ENCODE peak calls at places on chromosomes 16 and 17, in four cellular contexts. One of them, this sample, is unnamed.

GRCh38 chr16:81632392-81633146 is 146.5 kb upstream of the PLCG2 start:
- DNase-seq in mesenchymal stem cell: peak
- DNase-seq in IMR-90: peak
- DNase-seq in H9: no peak
- DNase-seq in this sample: no peak

GRCh38 chr16:76345093-76345735 is 68.0 kb downstream of the CNTNAP4 start:
- DNase-seq in mesenchymal stem cell: peak
- DNase-seq in IMR-90: no peak
- DNase-seq in H9: no peak
- DNase-seq in this sample: peak

GRCh38 chr17:65556910-65557348 is 4.5 kb downstream of the AXIN2 start:
- DNase-seq in mesenchymal stem cell: peak
- DNase-seq in IMR-90: no peak
- DNase-seq in H9: no peak
- DNase-seq in this sample: no peak

GRCh38 chr16:12313902-12314621 is 337.5 kb downstream of the SNX29 start:
- DNase-seq in mesenchymal stem cell: no peak
- DNase-seq in IMR-90: no peak
- DNase-seq in H9: no peak
- DNase-seq in this sample: no peak

GRCh38 chr17:19744922-19745757 is 3.0 kb downstream of the ALDH3A1 start:
- DNase-seq in mesenchymal stem cell: peak
- DNase-seq in IMR-90: peak
- DNase-seq in H9: peak
- DNase-seq in this sample: peak

GRCh38 chr16:74466872-74467271 is 45.6 kb upstream of the CLEC18B start:
- DNase-seq in mesenchymal stem cell: no peak
- DNase-seq in IMR-90: no peak
- DNase-seq in H9: no peak
- DNase-seq in this sample: no peak

GRCh38 chr17:81304196-81305015 is 9.3 kb upstream of the SLC38A10 start:
- DNase-seq in mesenchymal stem cell: no peak
- DNase-seq in IMR-90: no peak
- DNase-seq in H9: no peak
- DNase-seq in this sample: no peak

GRCh38 chr17:67215991-67216421 is 29.0 kb downstream of the HELZ start:
- DNase-seq in mesenchymal stem cell: no peak
- DNase-seq in IMR-90: no peak
- DNase-seq in H9: no peak
- DNase-seq in this sample: no peak

GRCh38 chr17:44193326-44194084 is 6.2 kb downstream of the ATXN7L3 start:
- DNase-seq in mesenchymal stem cell: no peak
- DNase-seq in IMR-90: no peak
- DNase-seq in H9: no peak
- DNase-seq in this sample: no peak

GRCh38 chr17:48728232-48729231 is at the start of gene HOXB13:
- DNase-seq in mesenchymal stem cell: peak
- DNase-seq in IMR-90: peak
- DNase-seq in H9: peak
- DNase-seq in this sample: peak

GRCh38 chr17:30244853-30245385 is 9.4 kb upstream of the SLC6A4 start:
- DNase-seq in mesenchymal stem cell: peak
- DNase-seq in IMR-90: peak
- DNase-seq in H9: no peak
- DNase-seq in this sample: no peak

GRCh38 chr17:49843774-49844350 is 4.0 kb downstream of the TAC4 start:
- DNase-seq in mesenchymal stem cell: no peak
- DNase-seq in IMR-90: no peak
- DNase-seq in H9: peak
- DNase-seq in this sample: peak

GRCh38 chr17:44376124-44376523 is 12.5 kb upstream of the FAM171A2 start:
- DNase-seq in mesenchymal stem cell: no peak
- DNase-seq in IMR-90: peak
- DNase-seq in H9: peak
- DNase-seq in this sample: peak

GRCh38 chr16:3999479-3999868 is 116.8 kb downstream of the ADCY9 start:
- DNase-seq in mesenchymal stem cell: peak
- DNase-seq in IMR-90: peak
- DNase-seq in H9: no peak
- DNase-seq in this sample: peak

GRCh38 chr16:58433569-58433951 is 41.3 kb downstream of the GINS3 start:
- DNase-seq in mesenchymal stem cell: no peak
- DNase-seq in IMR-90: no peak
- DNase-seq in H9: no peak
- DNase-seq in this sample: no peak

GRCh38 chr17:55037828-55038227 is 69.3 kb downstream of the STXBP4 start:
- DNase-seq in mesenchymal stem cell: no peak
- DNase-seq in IMR-90: no peak
- DNase-seq in H9: no peak
- DNase-seq in this sample: peak

GRCh38 chr17:45291170-45291805 is 25.5 kb downstream of the MAP3K14 start:
- DNase-seq in mesenchymal stem cell: no peak
- DNase-seq in IMR-90: no peak
- DNase-seq in H9: no peak
- DNase-seq in this sample: no peak

GRCh38 chr17:64689106-64689505 is 27.0 kb upstream of the SMURF2 start:
- DNase-seq in mesenchymal stem cell: no peak
- DNase-seq in IMR-90: no peak
- DNase-seq in H9: no peak
- DNase-seq in this sample: no peak

GRCh38 chr17:41527076-41528023 is 758 bp downstream of the KRT19 start:
- DNase-seq in mesenchymal stem cell: peak
- DNase-seq in IMR-90: no peak
- DNase-seq in H9: peak
- DNase-seq in this sample: peak

GRCh38 chr17:3802461-3803307 is 1.7 kb upstream of the ITGAE start:
- DNase-seq in mesenchymal stem cell: peak
- DNase-seq in IMR-90: peak
- DNase-seq in H9: no peak
- DNase-seq in this sample: no peak

GRCh38 chr17:70288540-70289290 is 119.4 kb downstream of the KCNJ2 start:
- DNase-seq in mesenchymal stem cell: no peak
- DNase-seq in IMR-90: no peak
- DNase-seq in H9: no peak
- DNase-seq in this sample: no peak

GRCh38 chr16:23469814-23470213 is 16.8 kb upstream of the COG7 start:
- DNase-seq in mesenchymal stem cell: no peak
- DNase-seq in IMR-90: peak
- DNase-seq in H9: no peak
- DNase-seq in this sample: peak

GRCh38 chr17:10429416-10430045 is 7.8 kb upstream of the MYH8 start:
- DNase-seq in mesenchymal stem cell: peak
- DNase-seq in IMR-90: peak
- DNase-seq in H9: no peak
- DNase-seq in this sample: peak

GRCh38 chr17:2064980-2065785 is 10.3 kb downstream of the HIC1 start:
- DNase-seq in mesenchymal stem cell: peak
- DNase-seq in IMR-90: peak
- DNase-seq in H9: peak
- DNase-seq in this sample: peak

GRCh38 chr17:2068589-2069051 is 13.7 kb downstream of the HIC1 start:
- DNase-seq in mesenchymal stem cell: peak
- DNase-seq in IMR-90: peak
- DNase-seq in H9: no peak
- DNase-seq in this sample: no peak

GRCh38 chr17:2067559-2067958 is 12.7 kb downstream of the HIC1 start:
- DNase-seq in mesenchymal stem cell: no peak
- DNase-seq in IMR-90: peak
- DNase-seq in H9: no peak
- DNase-seq in this sample: no peak

GRCh38 chr17:2068101-2068518 is 13.2 kb downstream of the HIC1 start:
- DNase-seq in mesenchymal stem cell: peak
- DNase-seq in IMR-90: peak
- DNase-seq in H9: no peak
- DNase-seq in this sample: no peak

DNA sequence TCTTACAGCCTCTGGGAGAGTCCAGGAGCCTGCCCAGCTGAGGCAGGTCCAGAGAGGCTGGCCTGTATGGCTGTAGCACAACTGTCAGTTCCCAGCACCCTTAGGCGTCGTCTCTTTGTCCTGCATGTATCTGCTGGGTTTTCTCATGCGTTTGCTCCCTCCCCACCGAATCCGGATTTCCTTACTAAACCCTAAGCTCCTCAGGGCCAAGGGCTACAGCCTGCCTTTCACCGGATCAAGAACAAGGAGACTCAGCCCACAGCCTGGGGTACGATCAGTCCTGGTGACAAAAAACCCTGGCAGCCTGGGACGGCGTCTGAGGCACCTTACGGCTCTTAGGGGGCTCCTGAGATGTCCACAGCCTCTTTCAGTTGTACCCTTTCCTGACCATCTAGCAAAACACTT is 12.1 kb downstream of the HIC1 start:
- DNase-seq in mesenchymal stem cell: peak
- DNase-seq in IMR-90: no peak
- DNase-seq in H9: no peak
- DNase-seq in this sample: no peak
- H2AK5ac ChIP-seq in mesenchymal stem cell: peak
- H2AK5ac ChIP-seq in IMR-90: peak
- H2AK5ac ChIP-seq in H9: no peak
- H2AK5ac ChIP-seq in this sample: no peak

DNA sequence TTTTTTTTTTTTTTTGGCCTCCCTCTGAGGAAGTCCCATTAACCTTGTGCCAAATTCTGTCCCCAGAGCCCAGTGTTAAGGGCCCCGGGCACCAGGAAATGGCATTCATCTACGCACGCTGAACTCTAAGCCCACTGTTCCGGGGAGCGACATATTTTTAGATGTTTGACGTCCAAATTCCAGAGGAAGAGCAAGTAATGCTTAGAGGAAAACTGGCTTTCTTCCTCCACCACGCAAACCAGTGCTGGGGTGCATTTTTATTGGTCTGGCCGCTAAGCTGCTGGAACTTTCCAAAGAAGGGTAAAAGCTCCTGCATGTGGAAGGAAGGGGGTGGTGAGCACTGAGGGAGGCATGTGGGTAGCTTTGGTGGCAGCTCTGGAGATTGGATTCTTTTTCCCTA is 8.3 kb downstream of the WFDC1 start:
- DNase-seq in mesenchymal stem cell: peak
- DNase-seq in IMR-90: peak
- DNase-seq in H9: no peak
- DNase-seq in this sample: no peak
- H3K27ac ChIP-seq in mesenchymal stem cell: no peak
- H3K27ac ChIP-seq in IMR-90: peak
- H3K27ac ChIP-seq in H9: no peak
- H3K27ac ChIP-seq in this sample: no peak

DNA sequence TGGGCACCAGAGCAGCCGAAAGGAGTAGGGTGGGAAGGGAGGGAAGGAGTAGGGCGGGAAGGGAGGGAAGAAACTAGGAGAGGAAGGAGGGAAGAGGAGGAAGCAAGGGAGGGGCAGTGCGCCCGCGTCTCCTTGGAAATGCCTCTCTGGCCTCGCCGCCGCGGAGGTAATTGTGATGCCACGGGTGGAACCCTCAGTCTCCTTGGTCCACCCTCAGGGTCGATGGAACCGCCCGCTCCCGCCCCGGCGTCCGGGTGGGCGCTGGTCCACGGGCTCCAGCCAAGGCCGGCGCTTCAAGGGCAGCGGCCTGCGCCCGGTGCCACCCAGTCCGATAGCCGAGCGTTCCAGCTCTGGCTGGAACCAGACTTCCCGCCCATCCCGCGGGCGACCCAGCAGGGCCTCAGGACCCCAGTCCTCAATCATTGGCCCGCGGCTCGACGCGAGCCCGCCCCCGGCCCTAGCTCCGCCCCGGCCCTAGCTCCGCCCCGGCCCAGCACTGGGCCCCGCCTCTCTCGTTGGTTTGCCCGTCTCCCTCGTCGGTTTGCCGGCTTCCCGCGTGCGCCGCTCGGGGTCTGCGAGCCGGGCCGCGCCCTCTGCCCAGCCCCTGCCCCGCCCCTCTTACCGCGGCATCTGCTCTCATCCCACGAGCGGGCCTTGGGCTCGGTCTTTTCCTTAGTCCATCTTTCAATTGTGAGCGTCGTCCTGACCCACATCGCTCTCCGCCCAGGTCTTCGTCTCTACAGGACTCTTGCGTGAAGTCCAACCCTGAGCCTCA is 553 bp downstream of the PROCA1 start:
- DNase-seq in mesenchymal stem cell: peak
- DNase-seq in IMR-90: peak
- DNase-seq in H9: peak
- DNase-seq in this sample: peak
- H2AK5ac ChIP-seq in mesenchymal stem cell: no peak
- H2AK5ac ChIP-seq in IMR-90: peak
- H2AK5ac ChIP-seq in H9: no peak
- H2AK5ac ChIP-seq in this sample: no peak

GRCh38 chr17:2204393-2204792 is 99.2 kb downstream of the SMG6 start:
- DNase-seq in mesenchymal stem cell: no peak
- DNase-seq in IMR-90: no peak
- DNase-seq in H9: no peak
- DNase-seq in this sample: no peak

GRCh38 chr17:2198917-2199316 is 104.7 kb downstream of the SMG6 start:
- DNase-seq in mesenchymal stem cell: no peak
- DNase-seq in IMR-90: peak
- DNase-seq in H9: no peak
- DNase-seq in this sample: no peak

GRCh38 chr17:2202996-2203575 is 100.5 kb downstream of the SMG6 start:
- DNase-seq in mesenchymal stem cell: no peak
- DNase-seq in IMR-90: no peak
- DNase-seq in H9: no peak
- DNase-seq in this sample: no peak

GRCh38 chr17:2203818-2204217 is 99.8 kb downstream of the SMG6 start:
- DNase-seq in mesenchymal stem cell: no peak
- DNase-seq in IMR-90: no peak
- DNase-seq in H9: no peak
- DNase-seq in this sample: no peak

DNA sequence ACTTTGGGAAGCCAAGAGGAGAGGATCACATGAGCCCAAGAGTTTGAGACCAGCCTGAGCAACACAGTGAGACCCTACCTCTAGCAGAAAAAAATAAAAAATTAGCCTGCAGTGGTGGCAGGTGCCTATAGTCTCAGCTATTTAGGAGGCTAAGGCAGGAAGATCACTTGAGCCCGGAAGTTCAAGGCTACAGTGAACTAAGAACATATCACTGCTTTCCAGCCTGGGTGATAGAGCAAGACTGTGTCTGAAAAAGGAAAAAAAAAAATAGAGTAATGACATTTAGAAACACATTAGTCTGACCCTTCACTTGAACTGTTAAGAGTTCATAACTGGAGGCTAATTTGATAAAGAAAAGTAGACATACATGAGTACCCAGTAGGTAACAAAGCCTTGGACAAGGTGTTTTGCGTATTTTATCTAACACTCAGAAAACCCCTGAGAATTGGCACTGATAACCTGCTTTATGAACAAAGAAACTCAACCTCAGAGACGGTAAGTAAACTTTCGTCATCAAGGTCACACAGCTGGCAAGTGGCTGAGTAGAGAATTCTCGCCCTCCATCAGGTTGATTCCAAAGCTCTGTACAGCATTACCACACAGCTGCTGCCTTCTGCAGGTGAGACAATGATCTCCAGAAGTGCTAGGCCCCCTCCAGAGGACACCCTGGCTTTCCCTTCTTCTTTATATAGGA is 101.1 kb downstream of the SMG6 start:
- DNase-seq in mesenchymal stem cell: no peak
- DNase-seq in IMR-90: no peak
- DNase-seq in H9: no peak
- DNase-seq in this sample: no peak
- H3K27ac ChIP-seq in mesenchymal stem cell: no peak
- H3K27ac ChIP-seq in IMR-90: no peak
- H3K27ac ChIP-seq in H9: no peak
- H3K27ac ChIP-seq in this sample: no peak

This sample was measured in mesendoderm.